ENCODE peak calls at places on chromosomes 16 and 17, in ten cellular contexts. U is left ventricle myocardium inferior; P is lung; M is heart left ventricle; Y is effector memory CD4-positive, alpha-beta T cell; V is CD8-positive, alpha-beta memory T cell; C is GM23248; F is Panc1; A is OCI-LY7; I is A673. W is an unnamed sample. For H3K4me1, the result is how much of the 10 kb centered on the place peaks cover.

GRCh38 chr16:72722552-72722951 is 325.4 kb downstream of the ZFHX3 start:
- DNase-seq in I (peak), M (no peak), F (no peak), A (no peak), C (no peak), Y (no peak), P (no peak), V (no peak), U (no peak), W (no peak)

GRCh38 chr16:66636199-66636598 is 31.7 kb downstream of the CMTM3 start:
- DNase-seq in Y (no peak), V (no peak), P (no peak), M (no peak), F (no peak), I (no peak), U (no peak), C (no peak), A (no peak), W (no peak)

GRCh38 chr17:38711792-38712571 is 6.9 kb downstream of the MLLT6 start:
- DNase-seq in Y (no peak), F (no peak), M (no peak), P (no peak), C (no peak), I (no peak), A (no peak), U (peak), V (no peak), W (no peak)

GRCh38 chr16:54283735-54284318 is 2.8 kb downstream of the IRX3 start:
- DNase-seq in A (no peak), V (no peak), M (no peak), C (no peak), Y (no peak), P (no peak), I (peak), U (no peak), F (no peak), W (no peak)

GRCh38 chr16:89393731-89394406 is 96.5 kb downstream of the ANKRD11 start:
- DNase-seq in P (peak), C (peak), V (no peak), U (peak), M (peak), F (no peak), Y (no peak), A (no peak), I (no peak), W (no peak)

GRCh38 chr16:86277236-86277635 is 233.1 kb upstream of the FOXF1 start:
- DNase-seq in P (no peak), M (no peak), A (no peak), C (no peak), V (no peak), I (no peak), F (no peak), U (no peak), Y (no peak), W (no peak)

GRCh38 chr17:5667871-5668270 is 83.6 kb upstream of the NLRP1 start:
- DNase-seq in M (no peak), V (no peak), P (no peak), A (peak), I (peak), F (no peak), C (peak), Y (no peak), U (no peak), W (no peak)

GRCh38 chr17:58783380-58783779 is 27.7 kb downstream of the PPM1E start:
- DNase-seq in A (no peak), Y (no peak), M (no peak), P (no peak), I (peak), U (no peak), F (no peak), C (peak), V (no peak), W (no peak)

GRCh38 chr16:20675488-20676267 is 21.8 kb downstream of the ACSM1 start:
- DNase-seq in U (no peak), P (peak), V (peak), C (peak), M (no peak), A (no peak), F (no peak), Y (no peak), I (no peak), W (no peak)

GRCh38 chr17:7561028-7561575 is 617 bp upstream of the SENP3 start:
- DNase-seq in V (peak), C (peak), M (peak), P (peak), U (peak), Y (peak), A (peak), I (peak), F (peak), W (peak)

DNA sequence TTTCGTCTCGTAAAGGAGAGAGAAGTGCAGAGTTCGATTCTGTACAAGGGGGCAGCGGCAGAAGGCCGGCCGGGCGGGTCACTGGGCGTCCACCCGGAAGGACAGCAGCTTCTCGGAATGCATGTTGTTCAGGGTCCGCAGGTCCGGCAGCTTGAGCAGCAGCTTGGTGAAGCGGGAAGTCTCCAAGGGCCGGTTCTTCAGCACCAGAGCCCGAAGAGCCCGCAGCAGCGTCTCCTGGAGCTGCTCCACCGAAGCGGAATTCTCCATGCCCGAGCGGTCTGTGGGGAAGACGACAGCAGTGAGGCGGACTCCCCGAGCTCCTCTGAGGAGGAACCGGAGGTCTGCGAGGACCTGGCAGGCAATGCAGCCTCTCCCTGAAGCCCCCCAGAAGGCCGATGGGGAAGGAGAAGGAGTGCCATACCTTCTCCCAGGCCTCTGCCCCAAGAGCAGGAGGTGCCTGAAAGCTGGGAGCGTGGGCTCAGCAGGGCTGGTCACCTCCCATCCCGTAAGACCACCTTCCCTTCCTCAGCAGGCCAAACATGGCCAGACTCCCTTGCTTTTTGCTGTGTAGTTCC is 7.3 kb downstream of the NR1D1 start:
- DNase-seq in Y (no peak), F (no peak), I (no peak), C (no peak), P (no peak), M (no peak), V (no peak), U (no peak), A (no peak), W (no peak)
- H3K4me1 ChIP-seq in Y (under half), F (under half), I (under half), C (under half), P (under half), M (half or more), V (under half), U (half or more), A (under half), W (under half)

GRCh38 chr16:76500006-76500405 is 222.8 kb downstream of the CNTNAP4 start:
- DNase-seq in F (no peak), P (no peak), I (no peak), C (no peak), M (no peak), V (no peak), A (no peak), U (no peak), Y (no peak), W (no peak)

DNA sequence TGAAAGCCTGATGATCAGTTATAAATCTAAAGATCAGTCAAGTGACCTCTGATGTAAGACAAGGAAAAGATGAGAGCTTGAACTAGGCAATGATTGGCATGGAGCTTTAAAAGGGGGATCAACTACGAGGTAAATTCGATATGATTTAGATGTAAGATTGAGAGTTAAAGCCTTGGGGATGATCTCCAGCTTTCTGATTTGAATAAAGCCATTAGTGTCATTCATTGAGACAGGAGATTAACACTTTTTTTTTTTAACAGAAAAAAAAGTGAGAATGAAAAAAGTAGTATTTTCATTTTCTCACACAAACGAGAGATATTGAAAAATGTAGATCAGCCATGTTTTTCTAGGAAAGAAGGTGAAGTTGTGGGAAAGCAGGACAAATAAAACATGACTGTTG is 225.4 kb downstream of the CNTNAP4 start:
- DNase-seq in A (no peak), U (no peak), F (no peak), C (no peak), Y (no peak), P (no peak), I (no peak), V (no peak), M (no peak), W (no peak)
- H3K4me1 ChIP-seq in A (under half), U (under half), F (under half), C (under half), Y (under half), P (under half), I (under half), V (under half), M (under half), W (under half)

GRCh38 chr16:4602330-4602729 is 12.4 kb downstream of the UBALD1 start:
- DNase-seq in V (no peak), C (no peak), A (no peak), P (no peak), F (no peak), I (no peak), Y (no peak), U (no peak), M (no peak), W (no peak)
- H3K4me1 ChIP-seq in V (under half), C (under half), A (under half), P (under half), F (under half), I (under half), Y (under half), U (under half), M (under half), W (under half)

GRCh38 chr17:21286771-21287702 is 2.5 kb downstream of the MAP2K3 start:
- DNase-seq in Y (no peak), U (no peak), M (no peak), F (no peak), I (no peak), P (peak), A (peak), V (no peak), C (no peak), W (no peak)

GRCh38 chr17:21284319-21285163 is at the start of gene MAP2K3:
- DNase-seq in Y (peak), U (peak), A (peak), M (peak), V (peak), P (peak), I (peak), F (peak), C (peak), W (peak)

GRCh38 chr17:21287703-21288449 is 3.4 kb downstream of the MAP2K3 start:
- DNase-seq in V (peak), I (peak), P (peak), F (peak), Y (peak), C (peak), A (peak), M (peak), U (peak), W (peak)

GRCh38 chr17:21285164-21286065 is 904 bp downstream of the MAP2K3 start:
- DNase-seq in V (no peak), F (no peak), Y (no peak), C (peak), U (no peak), M (no peak), A (peak), P (no peak), I (peak), W (peak)

DNA sequence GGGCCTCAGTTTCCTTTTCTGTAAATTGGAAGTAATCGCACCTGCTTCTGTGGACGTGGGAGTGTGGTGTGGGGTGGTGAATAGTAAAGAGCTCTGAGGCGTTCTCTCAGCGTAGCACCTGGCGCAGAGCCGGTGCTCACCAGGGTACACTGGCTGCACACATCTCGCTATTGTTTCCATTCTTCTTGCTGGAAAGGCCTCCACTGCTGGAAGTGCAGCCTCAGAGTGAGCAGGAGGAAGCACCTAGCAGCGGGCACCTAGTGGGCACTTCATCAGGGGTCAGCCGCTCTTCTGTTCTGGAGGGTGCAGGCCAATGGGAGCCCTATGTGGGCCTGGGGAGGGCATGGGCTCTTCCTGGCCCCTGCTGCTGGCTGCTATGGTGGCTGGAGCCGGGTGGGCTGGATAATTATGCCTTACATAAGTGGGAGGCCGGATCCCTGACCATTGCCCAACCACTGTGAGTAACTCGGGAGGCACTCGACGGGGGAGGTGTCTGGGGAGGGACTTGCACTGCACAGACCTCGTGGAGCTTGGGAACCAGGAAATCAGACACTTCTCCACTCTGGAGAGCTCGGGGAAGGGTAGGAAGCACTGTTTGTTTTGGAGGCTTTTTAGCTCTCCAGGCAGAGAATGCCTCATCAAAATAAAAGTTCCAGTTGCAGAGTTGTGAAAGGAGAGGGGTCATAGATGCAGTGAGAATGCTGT is 1.7 kb downstream of the MAP2K3 start:
- DNase-seq in P (peak), I (peak), V (no peak), A (peak), M (peak), Y (no peak), U (peak), F (peak), C (peak), W (peak)
- H3K4me1 ChIP-seq in P (under half), I (under half), V (under half), A (under half), M (half or more), Y (under half), U (half or more), F (under half), C (under half), W (half or more)

DNA sequence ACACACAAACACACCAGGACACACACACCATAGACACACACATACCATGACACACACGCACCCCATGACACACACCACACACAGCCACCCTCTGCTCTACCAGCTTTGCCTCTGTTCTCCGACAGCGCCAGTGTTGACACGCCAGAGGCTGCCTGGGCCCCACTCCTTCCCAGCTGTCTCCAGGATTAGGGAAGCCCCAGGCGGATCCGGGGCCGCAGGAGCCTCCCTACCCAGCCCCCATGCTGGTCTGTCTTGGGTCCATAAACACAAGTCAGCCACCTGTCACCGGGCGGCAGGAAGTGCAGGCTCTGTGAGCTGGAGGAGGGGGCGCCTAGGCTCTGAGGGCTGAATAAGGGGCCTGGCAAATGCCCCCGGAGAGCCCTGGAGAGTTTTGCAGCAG is 10.5 kb downstream of the TBC1D16 start:
- DNase-seq in U (no peak), A (no peak), M (no peak), I (peak), V (no peak), P (no peak), C (no peak), Y (no peak), F (no peak), W (no peak)
- H3K4me1 ChIP-seq in U (under half), A (under half), M (under half), I (under half), V (under half), P (under half), C (under half), Y (under half), F (under half), W (under half)

DNA sequence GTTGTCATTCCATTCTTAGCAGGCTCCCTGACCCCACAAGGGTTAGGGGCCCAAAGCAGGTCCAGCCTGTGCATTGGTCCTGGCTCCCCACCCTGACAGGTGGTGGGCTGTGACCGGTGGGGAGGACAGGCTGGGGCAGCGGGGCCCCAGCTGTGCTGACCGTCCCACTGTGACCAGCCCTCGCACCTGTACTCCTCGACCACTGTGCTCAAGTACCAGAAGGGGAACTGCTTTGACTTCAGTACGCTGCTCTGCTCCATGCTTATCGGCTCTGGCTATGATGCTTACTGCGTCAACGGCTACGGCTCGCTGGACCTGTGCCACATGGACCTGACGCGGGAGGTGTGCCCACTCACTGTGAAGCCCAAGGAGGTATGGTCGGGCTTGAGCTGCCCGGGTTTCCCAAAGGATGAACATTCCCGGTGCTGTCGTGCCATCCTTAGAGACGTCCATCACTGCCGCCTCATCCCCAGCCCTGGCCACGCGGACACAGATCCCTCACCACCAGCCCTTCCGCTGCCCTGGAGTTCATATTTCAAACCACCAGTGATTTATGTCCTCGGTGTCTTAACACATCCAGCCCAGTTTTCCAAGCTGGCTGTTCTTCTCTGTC is 7.3 kb downstream of the DRC7 start:
- DNase-seq in I (no peak), A (no peak), U (no peak), M (no peak), C (no peak), F (no peak), V (no peak), P (no peak), Y (no peak), W (no peak)
- H3K4me1 ChIP-seq in I (under half), A (under half), U (under half), M (under half), C (under half), F (under half), V (under half), P (under half), Y (under half), W (under half)

GRCh38 chr17:36721560-36722120 is 120.3 kb downstream of the MRM1 start:
- DNase-seq in V (no peak), Y (no peak), P (no peak), C (peak), M (no peak), I (no peak), A (no peak), U (no peak), F (no peak), W (no peak)

GRCh38 chr17:36717088-36717487 is 115.7 kb downstream of the MRM1 start:
- DNase-seq in C (no peak), U (no peak), A (no peak), V (no peak), I (no peak), Y (no peak), P (no peak), M (no peak), F (no peak), W (no peak)

GRCh38 chr17:36722121-36722902 is 120.9 kb downstream of the MRM1 start:
- DNase-seq in P (peak), A (no peak), M (peak), U (peak), C (peak), Y (peak), I (peak), V (peak), F (no peak), W (peak)

GRCh38 chr17:36722903-36723263 is 121.5 kb downstream of the MRM1 start:
- DNase-seq in U (no peak), V (no peak), A (no peak), F (no peak), C (no peak), M (no peak), P (no peak), I (no peak), Y (no peak), W (no peak)

GRCh38 chr17:36720131-36720530 is 118.7 kb downstream of the MRM1 start:
- DNase-seq in Y (no peak), I (no peak), V (no peak), U (no peak), C (no peak), M (no peak), F (no peak), P (no peak), A (no peak), W (no peak)
- H3K4me1 ChIP-seq in Y (under half), I (under half), V (under half), U (under half), C (under half), M (under half), F (under half), P (under half), A (under half), W (under half)

GRCh38 chr17:64315032-64315490 is 52.0 kb upstream of the TEX2 start:
- DNase-seq in F (no peak), M (peak), V (no peak), C (peak), P (peak), U (peak), A (no peak), I (no peak), Y (no peak), W (no peak)

GRCh38 chr17:64320613-64321553 is 57.8 kb upstream of the TEX2 start:
- DNase-seq in C (peak), I (peak), U (peak), F (peak), A (peak), V (peak), Y (peak), M (peak), P (peak), W (peak)

GRCh38 chr17:64323774-64324173 is 60.7 kb upstream of the TEX2 start:
- DNase-seq in Y (no peak), A (peak), F (no peak), V (no peak), P (no peak), M (no peak), I (no peak), U (no peak), C (no peak), W (no peak)

GRCh38 chr17:64318068-64318467 is 55.0 kb upstream of the TEX2 start:
- DNase-seq in P (no peak), V (no peak), U (no peak), I (no peak), C (no peak), F (no peak), M (no peak), A (no peak), Y (no peak), W (no peak)

DNA sequence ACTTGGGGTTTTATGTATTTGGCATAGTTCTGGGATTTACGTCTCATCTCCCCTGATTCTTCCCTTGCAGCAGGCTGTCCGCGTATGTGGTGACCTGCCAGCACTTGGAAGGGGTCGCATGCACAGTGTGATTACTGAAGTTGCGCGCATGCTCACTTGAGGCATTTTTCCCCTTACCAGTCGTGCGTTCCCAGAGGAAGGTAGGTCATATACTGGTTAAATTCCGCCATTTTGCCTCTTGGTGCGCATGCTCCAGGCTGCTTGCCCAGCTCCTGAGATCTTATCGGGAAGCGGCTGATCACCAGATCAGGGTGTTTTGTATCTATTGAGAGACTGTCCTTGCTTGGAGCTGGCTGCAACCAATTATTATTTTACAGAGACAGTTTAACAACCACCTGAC is 56.5 kb upstream of the TEX2 start:
- DNase-seq in I (no peak), Y (no peak), V (no peak), P (no peak), A (no peak), C (no peak), U (no peak), M (no peak), F (no peak), W (no peak)
- H3K4me1 ChIP-seq in I (under half), Y (under half), V (under half), P (under half), A (under half), C (under half), U (half or more), M (under half), F (under half), W (under half)

W was measured in SJSA1.